ENCODE peak calls at places on chromosomes 5 and 9, in seven cellular contexts. R is left ventricle myocardium inferior; V is activated CD4-positive, alpha-beta T cell treated with anti-CD3 and anti-CD28 coated beads for 36 hours; Y is stimulated activated CD4-positive, alpha-beta T cell treated with anti-CD3 and anti-CD28 coated beads, Interleukin-2, amount 100 ng/mL, for 48 hours; J is left cardiac atrium; M is NCI-H2081; B is NCI-H524. G is an unnamed sample.

GRCh38 chr9:124285903-124286291 is 28.1 kb downstream of the NEK6 start:
- DNase-seq in V (peak; percentile 72), M (no peak), B (no peak), J (peak; percentile 80), Y (no peak), R (peak; percentile 60), G (no peak)

GRCh38 chr9:117344892-117345660 is 69.8 kb downstream of the ASTN2 start:
- DNase-seq in V (no peak), R (no peak), M (no peak), J (no peak), Y (no peak), B (peak; percentile 69), G (no peak)

GRCh38 chr9:21695874-21696341 is 106.5 kb upstream of the MTAP start:
- DNase-seq in J (no peak), Y (no peak), B (no peak), M (no peak), R (no peak), V (no peak), G (no peak)

GRCh38 chr9:115133649-115134048 is 15.7 kb upstream of the TNC start:
- DNase-seq in R (no peak), J (no peak), B (peak; percentile 78), Y (no peak), M (no peak), V (no peak), G (no peak)

GRCh38 chr9:2800385-2801179 is 43.3 kb downstream of the PUM3 start:
- DNase-seq in V (no peak), B (peak; percentile 3), M (no peak), J (no peak), Y (no peak), R (no peak), G (no peak)

GRCh38 chr5:170307575-170308465 is 10.2 kb upstream of the LCP2 start:
- DNase-seq in R (peak; percentile 77), V (no peak), Y (no peak), J (peak; percentile 82), B (no peak), M (no peak), G (no peak)

GRCh38 chr5:71971862-71972261 is 135.4 kb upstream of the MAP1B start:
- DNase-seq in R (no peak), B (no peak), V (no peak), M (no peak), J (no peak), Y (no peak), G (no peak)

GRCh38 chr9:19154135-19154612 is 26.9 kb upstream of the PLIN2 start:
- DNase-seq in B (no peak), V (no peak), M (no peak), Y (no peak), J (peak; percentile 66), R (peak; percentile 33), G (no peak)

G was measured in NCI-H748 treated with DMSO at 0.1 percent for 48 hours.